ENCODE peak calls at places on chromosome 22, in seven cellular contexts. Y is SK-N-SH, L is ovary, M is AG04450, J is uterus, W is hepatocyte, B is heart left ventricle. O is an unnamed sample. For H3K27me3 and H3K9me3, the result is how much of the 10 kb centered on the place peaks cover.

GRCh38 chr22:27456696-27457503 is 344.7 kb downstream of the MN1 start:
- DNase-seq in J (no peak), W (peak), B (no peak), M (peak), L (no peak), Y (no peak), O (peak)

GRCh38 chr22:41308054-41308453 is 6.7 kb downstream of the ZC3H7B start:
- DNase-seq in M (no peak), L (no peak), B (no peak), J (no peak), W (no peak), Y (no peak), O (no peak)

GRCh38 chr22:31846161-31847115 is 92.6 kb downstream of the DEPDC5 start:
- DNase-seq in J (no peak), M (peak), B (no peak), Y (peak), W (no peak), L (no peak), O (no peak)

GRCh38 chr22:41682033-41682807 is 6.4 kb downstream of the SNU13 start:
- DNase-seq in Y (peak), J (peak), M (peak), L (peak), B (peak), W (peak), O (peak)

GRCh38 chr22:47206819-47207218 is 444.4 kb downstream of the TBC1D22A start:
- DNase-seq in M (no peak), Y (no peak), B (no peak), J (no peak), L (no peak), W (no peak), O (no peak)

GRCh38 chr22:41344189-41344788 is 37.5 kb upstream of the TEF start:
- DNase-seq in B (no peak), W (no peak), L (no peak), M (no peak), Y (no peak), J (no peak), O (no peak)

GRCh38 chr22:36125994-36126531 is 34.5 kb downstream of the APOL3 start:
- DNase-seq in L (no peak), W (no peak), M (no peak), J (no peak), B (no peak), Y (no peak), O (no peak)

GRCh38 chr22:43440556-43440955 is 28.7 kb downstream of the MPPED1 start:
- DNase-seq in J (no peak), M (no peak), B (no peak), Y (no peak), L (no peak), W (no peak), O (no peak)

GRCh38 chr22:46933526-46933925 is 171.1 kb downstream of the TBC1D22A start:
- DNase-seq in Y (no peak), W (no peak), B (no peak), M (no peak), L (no peak), J (no peak), O (no peak)

GRCh38 chr22:41445171-41446056 is 1.2 kb downstream of the TOB2 start:
- DNase-seq in L (peak), J (peak), W (peak), M (no peak), B (no peak), Y (no peak), O (peak)

GRCh38 chr22:16844529-16844928 is 19.3 kb upstream of the XKR3 start:
- DNase-seq in J (no peak), Y (no peak), M (no peak), L (no peak), W (no peak), B (no peak), O (no peak)

GRCh38 chr22:39612811-39613548 is 42.4 kb downstream of the CACNA1I start:
- DNase-seq in J (no peak), M (no peak), B (peak), L (no peak), Y (no peak), W (no peak), O (no peak)

GRCh38 chr22:31439805-31440204 is 40.4 kb downstream of the DRG1 start:
- DNase-seq in W (no peak), B (peak), L (peak), J (no peak), Y (no peak), M (no peak), O (no peak)

GRCh38 chr22:40436460-40437431 is 66.4 kb downstream of the SGSM3 start:
- DNase-seq in W (peak), J (peak), B (no peak), M (peak), Y (peak), L (peak), O (no peak)

GRCh38 chr22:24563246-24563645 is 7.4 kb downstream of the SNRPD3 start:
- DNase-seq in L (no peak), W (no peak), B (no peak), M (no peak), Y (no peak), J (no peak), O (no peak)

GRCh38 chr22:16594026-16594425 is 1.4 kb upstream of the CCT8L2 start:
- DNase-seq in B (no peak), L (no peak), J (no peak), Y (no peak), M (no peak), W (no peak), O (peak)

GRCh38 chr22:31692186-31692886 is 30.3 kb upstream of the PISD start:
- DNase-seq in M (peak), B (no peak), L (no peak), W (no peak), Y (no peak), J (no peak), O (no peak)

GRCh38 chr22:25696763-25697710 is 45.0 kb upstream of the MYO18B start:
- DNase-seq in J (no peak), B (no peak), Y (peak), M (no peak), L (no peak), W (no peak), O (no peak)

GRCh38 chr22:24994070-24994763 is 41.7 kb downstream of the KIAA1671 start:
- DNase-seq in B (no peak), J (no peak), M (no peak), W (peak), Y (no peak), L (no peak), O (peak)

GRCh38 chr22:44024288-44024908 is at the start of gene PARVB:
- DNase-seq in Y (peak), W (peak), J (no peak), B (peak), M (no peak), L (peak), O (peak)

GRCh38 chr22:30183861-30184278 is 62.7 kb downstream of the LIF start:
- DNase-seq in M (no peak), J (no peak), W (no peak), Y (no peak), B (no peak), L (no peak), O (no peak)

GRCh38 chr22:27531782-27532530 is 269.6 kb downstream of the MN1 start:
- DNase-seq in L (no peak), W (peak), M (peak), J (no peak), Y (no peak), B (no peak), O (no peak)

GRCh38 chr22:50612715-50613221 is 12.2 kb downstream of the MAPK8IP2 start:
- DNase-seq in L (no peak), B (no peak), J (no peak), W (no peak), Y (peak), M (no peak), O (no peak)

GRCh38 chr22:26756675-26757293 is 99.4 kb downstream of the MIAT start:
- DNase-seq in Y (peak), M (no peak), B (peak), L (peak), J (peak), W (peak), O (peak)

GRCh38 chr22:39658367-39658766 is 87.8 kb downstream of the CACNA1I start:
- DNase-seq in J (no peak), M (no peak), L (no peak), Y (no peak), W (no peak), B (no peak), O (no peak)

GRCh38 chr22:31530816-31531180 is 34.5 kb downstream of the SFI1 start:
- DNase-seq in B (no peak), W (no peak), J (no peak), L (no peak), Y (no peak), M (no peak), O (no peak)

GRCh38 chr22:36692280-36692679 is 11.3 kb downstream of the CACNG2 start:
- DNase-seq in L (no peak), J (no peak), B (no peak), Y (no peak), W (no peak), M (no peak), O (no peak)

GRCh38 chr22:33737662-33738061 is 182.6 kb downstream of the LARGE1 start:
- DNase-seq in M (no peak), J (no peak), Y (no peak), L (no peak), W (no peak), B (no peak), O (no peak)

GRCh38 chr22:47295226-47295901 is 532.9 kb downstream of the TBC1D22A start:
- DNase-seq in Y (peak), W (no peak), L (no peak), M (no peak), B (peak), J (peak), O (no peak)

GRCh38 chr22:47846206-47846605 is 1083.8 kb downstream of the TBC1D22A start:
- DNase-seq in Y (no peak), W (no peak), L (no peak), M (no peak), B (no peak), J (no peak), O (no peak)

GRCh38 chr22:37626144-37626543 is 13.3 kb upstream of the SH3BP1 start:
- DNase-seq in L (peak), B (peak), W (peak), Y (no peak), M (no peak), J (peak), O (peak)

GRCh38 chr22:39979048-39979447 is 15.7 kb upstream of the FAM83F start:
- DNase-seq in J (no peak), M (no peak), W (no peak), Y (no peak), L (no peak), B (no peak), O (no peak)

GRCh38 chr22:30452861-30453260 is 19.0 kb downstream of the SEC14L3 start:
- DNase-seq in J (no peak), M (no peak), L (no peak), W (no peak), Y (no peak), B (no peak), O (no peak)

GRCh38 chr22:16915711-16916110 is 90.5 kb upstream of the XKR3 start:
- DNase-seq in M (no peak), L (no peak), W (no peak), Y (no peak), B (no peak), J (no peak), O (peak)

GRCh38 chr22:39300198-39300830 is 19.1 kb downstream of the RPL3 start:
- DNase-seq in Y (no peak), L (no peak), W (no peak), B (peak), J (no peak), M (no peak), O (no peak)

GRCh38 chr22:42603427-42603826 is 11.3 kb downstream of the POLDIP3 start:
- DNase-seq in L (no peak), J (no peak), B (no peak), M (no peak), Y (no peak), W (no peak), O (no peak)

GRCh38 chr22:35766654-35767580 is 49.2 kb downstream of the APOL5 start:
- DNase-seq in W (no peak), B (no peak), Y (no peak), M (no peak), L (no peak), J (no peak), O (no peak)

GRCh38 chr22:37627091-37627490 is 12.4 kb upstream of the SH3BP1 start:
- DNase-seq in L (no peak), Y (no peak), B (no peak), W (no peak), M (no peak), J (no peak), O (no peak)

DNA sequence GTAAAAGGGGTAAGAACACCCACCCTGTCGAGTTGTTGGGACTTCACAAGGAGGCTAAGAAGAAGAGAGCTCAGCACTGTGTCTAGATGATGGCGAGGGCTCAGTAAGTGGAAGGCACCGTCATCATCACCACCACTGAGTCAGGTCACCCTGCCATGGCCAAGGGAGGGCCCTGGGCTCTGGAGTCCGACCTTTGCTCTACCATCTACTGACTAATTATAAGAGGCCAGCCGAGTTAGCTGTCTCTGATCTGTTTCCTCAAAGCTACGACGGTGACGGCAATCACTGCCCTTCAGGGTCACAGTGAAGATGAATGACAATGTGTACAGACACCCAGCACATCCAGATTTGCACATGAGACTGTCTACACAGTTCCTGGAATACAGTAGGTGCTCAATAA is 29.3 kb downstream of the KIAA0930 start:
- DNase-seq in Y (no peak), L (no peak), W (no peak), J (no peak), B (no peak), M (no peak), O (no peak)
- H3K4me3 ChIP-seq in Y (peak), L (no peak), W (no peak), J (peak), B (peak), M (peak), O (peak)

GRCh38 chr22:20228055-20228938 is 39.8 kb downstream of the RTN4R start:
- DNase-seq in J (no peak), Y (no peak), L (no peak), M (no peak), W (no peak), B (no peak), O (no peak)

GRCh38 chr22:20230777-20231420 is 37.2 kb downstream of the RTN4R start:
- DNase-seq in M (no peak), J (no peak), L (no peak), Y (no peak), W (no peak), B (no peak), O (no peak)

GRCh38 chr22:20229916-20230775 is 38.0 kb downstream of the RTN4R start:
- DNase-seq in Y (no peak), B (no peak), L (no peak), W (no peak), J (no peak), M (no peak), O (no peak)

GRCh38 chr22:20227363-20227762 is 40.8 kb downstream of the RTN4R start:
- DNase-seq in Y (no peak), J (no peak), M (no peak), W (no peak), L (no peak), B (no peak), O (no peak)

DNA sequence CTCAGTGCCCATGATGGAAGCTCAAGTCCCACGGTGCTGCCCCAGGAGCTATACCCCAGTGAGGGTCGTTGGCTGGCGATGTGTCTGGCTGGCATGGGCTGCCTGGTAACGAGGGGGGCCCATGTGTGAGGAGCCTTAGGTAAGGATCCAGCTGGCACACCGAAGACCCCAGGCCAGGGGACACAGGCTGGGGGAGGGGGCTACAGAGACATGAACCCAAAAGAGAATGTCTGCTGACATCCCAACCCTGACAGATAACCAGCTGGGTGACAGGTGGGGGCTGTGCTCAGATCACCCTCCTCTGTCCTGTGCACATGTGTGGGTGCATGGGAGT is 39.2 kb downstream of the RTN4R start:
- DNase-seq in L (no peak), Y (no peak), B (no peak), J (no peak), M (no peak), W (no peak), O (no peak)
- H3K27me3 ChIP-seq in L (under half), Y (under half), B (under half), J (under half), M (under half), W (under half), O (under half)

GRCh38 chr22:49594078-49594477 is 233.6 kb downstream of the BRD1 start:
- DNase-seq in W (no peak), L (no peak), J (no peak), B (no peak), Y (no peak), M (no peak), O (no peak)
- H3K9me3 ChIP-seq in W (under half), L (under half), J (under half), B (under half), Y (under half), M (half or more), O (under half)

GRCh38 chr22:23216331-23217170 is 36.2 kb downstream of the BCR start:
- DNase-seq in J (no peak), L (no peak), M (no peak), B (no peak), W (no peak), Y (no peak), O (no peak)
- H3K4me3 ChIP-seq in J (no peak), L (no peak), M (no peak), B (no peak), W (no peak), Y (no peak), O (no peak)

GRCh38 chr22:22230438-22230837 is 14.1 kb upstream of the VPREB1 start:
- DNase-seq in J (no peak), M (no peak), Y (no peak), W (no peak), B (no peak), L (no peak), O (no peak)
- H3K27me3 ChIP-seq in J (under half), M (under half), Y (under half), W (under half), B (under half), L (under half), O (under half)

GRCh38 chr22:49327411-49327810 is 500.3 kb downstream of the BRD1 start:
- DNase-seq in J (no peak), Y (no peak), M (no peak), B (no peak), L (no peak), W (no peak), O (no peak)
- H3K9me3 ChIP-seq in J (under half), Y (under half), M (half or more), B (under half), L (under half), W (under half), O (under half)

O was measured in MG63.